ENCODE peak calls at places on chromosomes 6 and 20, in six cellular contexts. G is A549, F is tibial nerve, Y is upper lobe of left lung, L is K562, P is esophagus muscularis mucosa. X is an unnamed sample.

GRCh38 chr6:10621227-10621626 is 73.2 kb downstream of the C6orf52 start:
- DNase-seq in G (no peak), F (no peak), Y (no peak), L (no peak), P (no peak), X (no peak)

GRCh38 chr20:49276895-49277785 is 717 bp downstream of the ZNFX1 start:
- DNase-seq in G (no peak), F (peak), Y (peak), L (peak), P (no peak), X (no peak)

GRCh38 chr20:4602297-4602631 is 119.4 kb upstream of the PRND start:
- DNase-seq in G (no peak), F (no peak), Y (no peak), L (no peak), P (peak), X (no peak)

GRCh38 chr6:101011165-101011564 is 130.0 kb upstream of the ASCC3 start:
- DNase-seq in G (no peak), F (no peak), Y (no peak), L (no peak), P (no peak), X (no peak)

GRCh38 chr6:27624672-27625262 is 151.9 kb upstream of the ZNF184 start:
- DNase-seq in G (no peak), F (no peak), Y (no peak), L (no peak), P (no peak), X (no peak)

GRCh38 chr6:13327691-13328075 is 654 bp downstream of the TBC1D7 start:
- DNase-seq in G (no peak), F (no peak), Y (no peak), L (peak), P (peak), X (no peak)

GRCh38 chr6:105991561-105992314 is 94.4 kb upstream of the PRDM1 start:
- DNase-seq in G (no peak), F (no peak), Y (peak), L (peak), P (no peak), X (peak)

GRCh38 chr6:170512249-170512648 is 40.9 kb downstream of the PSMB1 start:
- DNase-seq in G (no peak), F (no peak), Y (no peak), L (no peak), P (no peak), X (no peak)

GRCh38 chr6:73722318-73723060 is 26.5 kb downstream of the CD109 start:
- DNase-seq in G (no peak), F (no peak), Y (no peak), L (no peak), P (no peak), X (no peak)

GRCh38 chr20:38156888-38157634 is 8.0 kb downstream of the TGM2 start:
- DNase-seq in G (no peak), F (no peak), Y (no peak), L (peak), P (peak), X (no peak)

GRCh38 chr6:52650946-52651345 is 20.0 kb upstream of the TMEM14A start:
- DNase-seq in G (no peak), F (no peak), Y (no peak), L (no peak), P (no peak), X (no peak)

GRCh38 chr6:130377911-130378310 is 12.1 kb downstream of the TMEM200A start:
- DNase-seq in G (no peak), F (no peak), Y (no peak), L (no peak), P (no peak), X (no peak)

GRCh38 chr6:162151050-162151658 is 576.4 kb downstream of the PRKN start:
- DNase-seq in G (no peak), F (no peak), Y (no peak), L (no peak), P (no peak), X (no peak)

GRCh38 chr6:72642435-72642834 is 20.6 kb downstream of the KCNQ5 start:
- DNase-seq in G (no peak), F (no peak), Y (no peak), L (no peak), P (no peak), X (no peak)

GRCh38 chr6:6741264-6741663 is 152.7 kb downstream of the LY86 start:
- DNase-seq in G (no peak), F (no peak), Y (peak), L (no peak), P (no peak), X (no peak)

GRCh38 chr20:58138395-58138794 is 90.1 kb downstream of the ANKRD60 start:
- DNase-seq in G (no peak), F (no peak), Y (no peak), L (no peak), P (peak), X (no peak)

GRCh38 chr20:19819149-19819548 is 61.1 kb downstream of the RIN2 start:
- DNase-seq in G (no peak), F (no peak), Y (no peak), L (no peak), P (no peak), X (no peak)

GRCh38 chr6:141484726-141485125 is 648.0 kb upstream of the GJE1 start:
- DNase-seq in G (no peak), F (no peak), Y (no peak), L (no peak), P (no peak), X (no peak)

GRCh38 chr6:52562915-52563314 is 13.9 kb downstream of the TRAM2 start:
- DNase-seq in G (no peak), F (no peak), Y (no peak), L (no peak), P (no peak), X (no peak)

GRCh38 chr6:26286168-26286854 is 78.7 kb upstream of the BTN3A2 start:
- DNase-seq in G (peak), F (peak), Y (peak), L (peak), P (peak), X (peak)

GRCh38 chr6:89145962-89146747 is at the start of gene PM20D2:
- DNase-seq in G (peak), F (no peak), Y (peak), L (peak), P (no peak), X (peak)

GRCh38 chr20:5535211-5535756 is 214.9 kb upstream of the SHLD1 start:
- DNase-seq in G (peak), F (no peak), Y (no peak), L (peak), P (no peak), X (no peak)

GRCh38 chr20:23205656-23206055 is 119.5 kb upstream of the CD93 start:
- DNase-seq in G (no peak), F (peak), Y (peak), L (no peak), P (peak), X (peak)

GRCh38 chr6:44659676-44660170 is 272.2 kb downstream of the CDC5L start:
- DNase-seq in G (no peak), F (no peak), Y (no peak), L (no peak), P (no peak), X (no peak)

GRCh38 chr6:79671605-79672266 is 40.6 kb downstream of the SH3BGRL2 start:
- DNase-seq in G (peak), F (no peak), Y (no peak), L (peak), P (no peak), X (peak)

GRCh38 chr6:70620746-70621145 is 46.9 kb upstream of the SMAP1 start:
- DNase-seq in G (no peak), F (no peak), Y (no peak), L (no peak), P (no peak), X (no peak)

GRCh38 chr6:80163754-80164187 is 57.3 kb downstream of the BCKDHB start:
- DNase-seq in G (peak), F (no peak), Y (no peak), L (no peak), P (no peak), X (no peak)

GRCh38 chr6:37826188-37826587 is 6.7 kb downstream of the ZFAND3 start:
- DNase-seq in G (no peak), F (no peak), Y (no peak), L (no peak), P (no peak), X (no peak)

GRCh38 chr6:22737331-22737730 is 168.0 kb downstream of the HDGFL1 start:
- DNase-seq in G (peak), F (no peak), Y (no peak), L (no peak), P (no peak), X (no peak)

GRCh38 chr20:16975682-16976081 is 227.5 kb downstream of the OTOR start:
- DNase-seq in G (no peak), F (no peak), Y (peak), L (no peak), P (no peak), X (no peak)

GRCh38 chr6:157585274-157586087 is 204.5 kb downstream of the ZDHHC14 start:
- DNase-seq in G (no peak), F (no peak), Y (no peak), L (no peak), P (peak), X (no peak)

GRCh38 chr6:25404693-25405169 is 125.6 kb downstream of the CARMIL1 start:
- DNase-seq in G (no peak), F (no peak), Y (no peak), L (no peak), P (no peak), X (peak)

GRCh38 chr6:170347091-170347490 is 40.5 kb downstream of the FAM120B start:
- DNase-seq in G (no peak), F (no peak), Y (no peak), L (no peak), P (no peak), X (no peak)

GRCh38 chr6:133947302-133947900 is 5.6 kb upstream of the TBPL1 start:
- DNase-seq in G (no peak), F (no peak), Y (no peak), L (no peak), P (no peak), X (peak)

GRCh38 chr6:133646021-133646682 is 242.8 kb upstream of the TCF21 start:
- DNase-seq in G (peak), F (no peak), Y (no peak), L (no peak), P (no peak), X (no peak)

GRCh38 chr20:19254956-19255355 is 42.5 kb downstream of the SLC24A3 start:
- DNase-seq in G (no peak), F (no peak), Y (no peak), L (no peak), P (no peak), X (no peak)

GRCh38 chr20:45685896-45686295 is 15.9 kb upstream of the WFDC11 start:
- DNase-seq in G (peak), F (no peak), Y (no peak), L (peak), P (no peak), X (no peak)

GRCh38 chr6:111326563-111326962 is 156.5 kb downstream of the REV3L start:
- DNase-seq in G (no peak), F (no peak), Y (no peak), L (no peak), P (no peak), X (no peak)

DNA sequence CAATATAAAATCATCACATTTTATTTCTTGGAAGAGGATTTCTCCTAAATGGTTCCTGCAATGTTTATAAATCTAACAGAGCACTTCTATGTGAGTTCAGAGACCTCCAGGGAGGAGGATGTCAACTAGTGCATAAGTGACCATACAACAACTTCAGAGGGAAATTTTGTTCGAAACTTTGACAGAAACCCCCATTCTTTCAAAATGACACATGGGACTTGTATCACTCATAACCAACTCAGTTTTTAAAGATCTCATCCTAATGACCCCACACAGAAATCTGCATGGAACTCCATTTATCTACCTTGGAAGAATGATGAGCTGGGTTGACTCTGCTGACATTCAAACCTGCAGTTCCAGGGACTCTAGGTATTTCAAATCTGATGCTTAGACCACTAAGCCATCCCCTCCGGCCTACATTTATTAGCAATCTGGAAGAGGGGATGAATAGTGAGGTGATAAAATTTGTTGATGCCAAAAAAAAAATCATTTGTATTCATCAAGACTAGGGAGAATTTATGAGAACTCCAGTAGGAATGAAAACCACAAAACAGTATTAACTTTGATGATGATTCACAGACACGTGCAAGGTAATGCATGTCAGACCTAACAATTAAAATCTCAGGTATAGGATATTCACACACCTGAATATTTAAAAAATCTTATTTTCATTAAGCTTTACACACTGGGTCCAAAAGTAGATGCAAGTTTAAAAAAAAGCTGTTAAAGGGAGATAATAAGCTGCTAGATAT is 153.0 kb downstream of the REV3L start:
- DNase-seq in G (no peak), F (no peak), Y (no peak), L (no peak), P (no peak), X (no peak)
- TF ChIP-seq CTCF in G (no peak), F (no peak), Y (no peak), L (no peak), P (no peak), X (no peak)

DNA sequence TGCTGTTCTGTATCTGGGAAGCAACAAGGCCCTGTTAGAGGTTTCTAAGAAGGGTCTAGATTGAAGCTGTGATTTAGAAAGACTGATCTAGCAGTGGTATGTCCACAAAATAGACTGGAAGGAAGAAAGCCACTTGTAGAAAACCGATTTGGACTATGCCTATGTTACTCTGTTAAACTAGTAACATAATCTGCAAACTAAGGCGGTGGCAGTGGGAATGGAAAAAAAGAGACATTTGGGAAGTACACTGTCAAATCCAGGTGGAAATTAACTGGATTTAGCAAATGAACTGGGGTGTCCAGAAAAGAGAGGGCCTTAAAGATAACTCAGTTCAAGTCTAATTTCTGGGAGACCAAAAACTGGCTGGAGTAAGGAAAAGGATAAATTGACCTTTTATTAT is 11.6 kb downstream of the ILRUN start:
- DNase-seq in G (no peak), F (no peak), Y (no peak), L (no peak), P (no peak), X (no peak)
- H3K27ac ChIP-seq in G (peak), F (no peak), Y (no peak), L (peak), P (no peak), X (no peak)

DNA sequence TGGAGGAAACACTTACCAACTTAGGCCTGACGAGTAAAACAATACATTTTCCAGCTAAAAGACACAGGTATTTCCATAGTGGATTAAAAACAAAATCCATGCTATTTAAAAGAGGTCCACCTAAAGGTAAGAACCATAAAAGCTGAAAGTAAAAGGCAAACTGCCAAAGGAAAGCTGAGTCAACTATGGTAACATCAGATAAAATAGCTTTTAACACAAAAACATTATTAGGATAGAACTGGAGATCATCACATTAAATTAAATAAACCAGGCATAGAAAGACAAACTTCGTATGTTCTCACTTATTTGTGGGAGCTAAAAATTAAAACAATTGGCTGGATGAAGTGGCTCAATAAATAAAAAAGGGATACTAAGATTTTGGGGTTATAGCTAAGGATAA is 166.8 kb upstream of the SLC22A16 start:
- DNase-seq in G (no peak), F (no peak), Y (no peak), L (no peak), P (no peak), X (no peak)
- TF ChIP-seq EP300 in G (no peak), F (no peak), Y (no peak), L (no peak), P (no peak), X (no peak)

GRCh38 chr6:98847767-98848538 is 13.6 kb downstream of the POU3F2 start:
- DNase-seq in G (no peak), F (no peak), Y (peak), L (no peak), P (no peak), X (no peak)
- TF ChIP-seq CTCF in G (no peak), F (no peak), Y (no peak), L (no peak), P (no peak), X (no peak)

X was measured in stomach.